ENCODE peak calls at places on chromosome 21, in ten cellular contexts. T is HFFc6, Y is neural progenitor cell, A is IMR-90, L is WTC11, B is Panc1, C is heart right ventricle, F is suprapubic skin, W is A549, R is endodermal cell. Z is an unnamed sample.

GRCh38 chr21:36150192-36150711 is 6.4 kb upstream of the DOP1B start:
- DNase-seq in T (peak; percentile 48), Y (no peak), A (peak; percentile 54), L (no peak), B (no peak), C (no peak), F (no peak), W (no peak), R (no peak), Z (no peak)

GRCh38 chr21:33993286-33994231 is 78.0 kb upstream of the ATP5PO start:
- DNase-seq in T (no peak), Y (no peak), A (no peak), L (no peak), B (no peak), C (no peak), F (no peak), W (no peak), R (no peak), Z (no peak)

GRCh38 chr21:41207401-41208388 is 39.7 kb downstream of the BACE2 start:
- DNase-seq in T (peak; percentile 31), Y (no peak), A (peak; percentile 86), L (no peak), B (no peak), C (peak; percentile 60), F (no peak), W (no peak), R (no peak), Z (no peak)

GRCh38 chr21:37072239-37072987 is 458 bp downstream of the PIGP start:
- DNase-seq in T (no peak), Y (peak; percentile 85), A (peak; percentile 89), L (peak; percentile 56), B (no peak), C (peak; percentile 88), F (peak; percentile 86), W (peak; percentile 25), R (no peak), Z (peak; percentile 95)

GRCh38 chr21:27776925-27777553 is 810.2 kb upstream of the ADAMTS5 start:
- DNase-seq in T (no peak), Y (no peak), A (no peak), L (no peak), B (no peak), C (peak; percentile 26), F (no peak), W (no peak), R (no peak), Z (no peak)

GRCh38 chr21:26513212-26513611 is 59.9 kb downstream of the CYYR1 start:
- DNase-seq in T (no peak), Y (no peak), A (no peak), L (no peak), B (no peak), C (peak; percentile 10), F (no peak), W (no peak), R (no peak), Z (no peak)

GRCh38 chr21:30555095-30555494 is 6.0 kb downstream of the KRTAP19-7 start:
- DNase-seq in T (no peak), Y (no peak), A (no peak), L (no peak), B (no peak), C (no peak), F (no peak), W (no peak), R (no peak), Z (no peak)

GRCh38 chr21:44368711-44369446 is 15.5 kb downstream of the TRPM2 start:
- DNase-seq in T (no peak), Y (peak; percentile 28), A (no peak), L (peak; percentile 62), B (no peak), C (no peak), F (no peak), W (peak; percentile 21), R (peak; percentile 87), Z (no peak)

GRCh38 chr21:36694593-36695282 is 4.2 kb upstream of the SIM2 start:
- DNase-seq in T (no peak), Y (peak; percentile 24), A (no peak), L (no peak), B (no peak), C (no peak), F (no peak), W (no peak), R (no peak), Z (no peak)

GRCh38 chr21:35231115-35231514 is 182.0 kb upstream of the RUNX1 start:
- DNase-seq in T (no peak), Y (no peak), A (peak; percentile 55), L (no peak), B (no peak), C (no peak), F (no peak), W (no peak), R (no peak), Z (no peak)

GRCh38 chr21:25925064-25925463 is 190.3 kb downstream of the GABPA start:
- DNase-seq in T (no peak), Y (no peak), A (no peak), L (no peak), B (no peak), C (no peak), F (no peak), W (no peak), R (no peak), Z (no peak)

GRCh38 chr21:35398366-35398982 is 349.4 kb upstream of the RUNX1 start:
- DNase-seq in T (no peak), Y (no peak), A (peak; percentile 15), L (no peak), B (peak; percentile 24), C (no peak), F (no peak), W (no peak), R (no peak), Z (no peak)

GRCh38 chr21:26080211-26080610 is 90.4 kb downstream of the APP start:
- DNase-seq in T (no peak), Y (no peak), A (no peak), L (no peak), B (no peak), C (no peak), F (no peak), W (no peak), R (no peak), Z (no peak)

GRCh38 chr21:34029724-34030528 is 43.5 kb upstream of the MRPS6 start:
- DNase-seq in T (peak; percentile 75), Y (peak; percentile 80), A (peak; percentile 82), L (peak; percentile 62), B (peak; percentile 39), C (no peak), F (no peak), W (peak; percentile 53), R (peak; percentile 87), Z (no peak)

GRCh38 chr21:41926068-41926806 is 27.6 kb downstream of the C2CD2 start:
- DNase-seq in T (no peak), Y (no peak), A (peak; percentile 66), L (peak; percentile 30), B (no peak), C (no peak), F (no peak), W (no peak), R (peak; percentile 68), Z (no peak)

GRCh38 chr21:35559881-35560280 is 500.4 kb downstream of the SETD4 start:
- DNase-seq in T (peak; percentile 48), Y (no peak), A (peak; percentile 61), L (no peak), B (no peak), C (no peak), F (no peak), W (no peak), R (no peak), Z (no peak)

DNA sequence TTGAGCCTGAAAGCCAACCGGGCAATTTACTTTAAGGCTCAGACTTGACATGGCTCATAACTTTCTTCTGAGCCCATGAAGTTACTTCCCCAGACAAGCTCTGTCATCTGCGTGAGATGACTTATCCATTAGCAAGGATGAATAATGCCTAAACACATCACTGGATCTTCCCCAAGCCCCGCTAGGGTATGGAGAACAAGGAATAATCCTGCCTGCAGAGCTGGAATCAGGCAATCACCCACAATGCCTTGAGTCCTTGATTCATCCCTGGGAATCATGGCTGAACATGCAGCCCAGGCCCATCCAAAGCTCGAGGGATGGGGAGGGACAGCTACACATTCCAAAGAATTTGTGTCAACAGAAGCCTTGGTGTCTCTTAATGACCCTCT is 131.7 kb downstream of the PSMG1 start:
- DNase-seq in T (peak; percentile 90), Y (no peak), A (peak; percentile 88), L (no peak), B (no peak), C (no peak), F (no peak), W (no peak), R (peak; percentile 26), Z (no peak)
- TF ChIP-seq CTCF in T (no peak), Y (no peak), A (no peak), L (no peak), B (no peak), C (no peak), F (no peak), W (no peak), R (no peak), Z (no peak)

GRCh38 chr21:46110499-46111192 is 12.7 kb downstream of the COL6A2 start:
- DNase-seq in T (no peak), Y (no peak), A (no peak), L (peak; percentile 25), B (no peak), C (peak; percentile 76), F (peak; percentile 79), W (no peak), R (peak; percentile 46), Z (peak; percentile 75)
- TF ChIP-seq CTCF in T (no peak), Y (no peak), A (no peak), L (no peak), B (no peak), C (no peak), F (no peak), W (no peak), R (peak; percentile 11), Z (no peak)

GRCh38 chr21:29298348-29299045 is at the start of gene BACH1:
- DNase-seq in T (peak; percentile 85), Y (peak; percentile 98), A (peak; percentile 91), L (peak; percentile 91), B (peak; percentile 27), C (peak; percentile 92), F (peak; percentile 95), W (peak; percentile 49), R (peak; percentile 96), Z (peak; percentile 97)
- TF ChIP-seq CTCF in T (peak; percentile 77), Y (peak; percentile 49), A (peak; percentile 62), L (no peak), B (peak; percentile 56), C (peak; percentile 60), F (no peak), W (peak; percentile 39), R (peak; percentile 48), Z (peak; percentile 68)

DNA sequence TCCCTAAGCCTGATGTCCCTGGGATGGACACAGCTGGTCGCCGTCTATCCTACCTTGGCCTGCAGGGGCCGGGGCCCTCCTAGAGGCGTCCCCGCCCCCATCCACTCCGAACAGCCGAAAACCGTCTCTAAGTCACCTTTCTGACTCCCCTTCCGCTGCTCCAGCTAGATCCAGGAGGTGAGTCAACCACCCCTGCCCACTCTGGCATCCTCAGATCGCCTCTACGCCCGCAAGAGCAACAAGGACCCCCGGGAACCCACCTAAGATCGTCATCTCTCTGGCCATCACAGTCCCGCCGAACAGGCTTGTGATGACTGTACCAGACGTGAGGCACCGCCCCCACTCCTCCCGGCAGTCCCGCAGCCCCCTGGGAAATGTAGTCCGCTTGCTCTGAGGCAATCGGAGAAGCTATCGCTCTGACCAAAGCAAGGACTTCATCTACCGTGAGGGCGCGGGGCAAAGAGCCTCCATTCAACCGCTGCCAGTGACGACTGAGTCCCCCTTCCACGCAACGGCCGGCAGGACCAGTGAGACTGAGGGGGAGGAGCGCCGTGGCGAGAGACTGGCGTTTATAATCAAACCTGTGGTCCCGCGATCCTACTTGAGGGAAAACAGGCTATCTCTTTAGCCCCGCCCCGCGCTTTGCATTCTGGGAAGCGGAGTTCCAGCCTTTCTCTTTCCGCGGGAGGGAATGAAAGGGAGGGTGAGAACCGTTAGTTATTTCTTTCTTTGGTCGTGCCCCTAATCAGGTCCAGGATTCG is at the start of gene HSPA13:
- DNase-seq in T (peak; percentile 100), Y (peak; percentile 100), A (peak; percentile 99), L (peak; percentile 99), B (peak; percentile 95), C (peak; percentile 99), F (peak; percentile 99), W (peak; percentile 83), R (peak; percentile 100), Z (peak; percentile 100)
- TF ChIP-seq CTCF in T (no peak), Y (peak; percentile 21), A (peak; percentile 12), L (no peak), B (no peak), C (no peak), F (no peak), W (no peak), R (peak; percentile 52), Z (no peak)